ENCODE peak calls at places on chromosome 10, in four cellular contexts. H, Z, L and O are unnamed samples.

GRCh38 chr10:124526621-124527267 is 65.1 kb downstream of the LHPP start:
- DNase-seq in H (no peak), Z (no peak), L (no peak), O (no peak)

GRCh38 chr10:75660833-75661232 is 229.4 kb downstream of the LRMDA start:
- DNase-seq in H (no peak), Z (no peak), L (no peak), O (peak; percentile 65)

GRCh38 chr10:52455095-52455494 is 141.0 kb downstream of the DKK1 start:
- DNase-seq in H (no peak), Z (no peak), L (no peak), O (peak; percentile 30)

GRCh38 chr10:8042864-8043568 is 11.5 kb upstream of the GATA3 start:
- DNase-seq in H (no peak), Z (no peak), L (no peak), O (no peak)

GRCh38 chr10:75672842-75673241 is 241.4 kb downstream of the LRMDA start:
- DNase-seq in H (no peak), Z (peak; percentile 8), L (no peak), O (peak; percentile 41)

GRCh38 chr10:13945760-13946460 is 359.1 kb downstream of the PRPF18 start:
- DNase-seq in H (no peak), Z (peak; percentile 30), L (no peak), O (peak; percentile 38)

GRCh38 chr10:132354356-132355094 is 22.5 kb downstream of the LRRC27 start:
- DNase-seq in H (no peak), Z (no peak), L (no peak), O (no peak)

GRCh38 chr10:122910310-122910709 is at the start of gene FAM24A:
- DNase-seq in H (no peak), Z (no peak), L (no peak), O (no peak)

GRCh38 chr10:8752146-8752843 is 697.8 kb downstream of the GATA3 start:
- DNase-seq in H (no peak), Z (no peak), L (no peak), O (no peak)

GRCh38 chr10:124562425-124563060 is 100.9 kb downstream of the LHPP start:
- DNase-seq in H (no peak), Z (peak; percentile 13), L (no peak), O (no peak)

GRCh38 chr10:16521311-16522016 is at the start of gene C1QL3:
- DNase-seq in H (peak; percentile 18), Z (peak; percentile 40), L (no peak), O (peak; percentile 10)

GRCh38 chr10:16745061-16745460 is 72.2 kb downstream of the RSU1 start:
- DNase-seq in H (no peak), Z (no peak), L (no peak), O (no peak)

GRCh38 chr10:103682042-103682441 is 173.3 kb downstream of the SH3PXD2A start:
- DNase-seq in H (no peak), Z (no peak), L (no peak), O (no peak)

GRCh38 chr10:53069013-53069412 is 296.4 kb upstream of the MBL2 start:
- DNase-seq in H (no peak), Z (no peak), L (no peak), O (no peak)